ENCODE peak calls at places on chromosomes 16 and 17, in seven cellular contexts. X, S, V, G, L, O and Z are unnamed samples.

GRCh38 chr17:82297280-82297803 is 20.1 kb downstream of the CD7 start:
- DNase-seq in X (peak; percentile 89), S (peak; percentile 97), V (peak; percentile 96), G (peak; percentile 84), L (no peak), O (peak; percentile 82), Z (peak; percentile 64)

GRCh38 chr17:15340966-15341365 is 431 bp downstream of the TEKT3 start:
- DNase-seq in X (no peak), S (no peak), V (no peak), G (no peak), L (no peak), O (no peak), Z (no peak)

GRCh38 chr17:4551141-4551540 is 4.0 kb downstream of the MYBBP1A start:
- DNase-seq in X (no peak), S (peak; percentile 51), V (no peak), G (no peak), L (no peak), O (no peak), Z (no peak)

GRCh38 chr16:74275031-74275636 is 21.5 kb upstream of the PSMD7 start:
- DNase-seq in X (no peak), S (no peak), V (no peak), G (no peak), L (peak; percentile 28), O (no peak), Z (no peak)

GRCh38 chr16:71700822-71701221 is 23.7 kb downstream of the PHLPP2 start:
- DNase-seq in X (no peak), S (no peak), V (no peak), G (no peak), L (no peak), O (no peak), Z (no peak)

GRCh38 chr17:29847527-29847931 is 82.5 kb downstream of the SSH2 start:
- DNase-seq in X (no peak), S (no peak), V (no peak), G (no peak), L (no peak), O (no peak), Z (no peak)

GRCh38 chr17:8618825-8619224 is 11.7 kb downstream of the MYH10 start:
- DNase-seq in X (no peak), S (no peak), V (no peak), G (no peak), L (no peak), O (no peak), Z (no peak)

GRCh38 chr16:70657956-70658355 is 11.6 kb downstream of the IL34 start:
- DNase-seq in X (no peak), S (no peak), V (no peak), G (no peak), L (no peak), O (no peak), Z (no peak)

GRCh38 chr16:58225965-58226602 is 28.2 kb upstream of the CSNK2A2 start:
- DNase-seq in X (no peak), S (no peak), V (no peak), G (no peak), L (no peak), O (no peak), Z (no peak)

GRCh38 chr17:67212231-67212630 is 32.8 kb downstream of the HELZ start:
- DNase-seq in X (no peak), S (no peak), V (no peak), G (no peak), L (peak; percentile 52), O (no peak), Z (no peak)

GRCh38 chr17:81333626-81334368 is 38.7 kb upstream of the SLC38A10 start:
- DNase-seq in X (no peak), S (no peak), V (no peak), G (no peak), L (no peak), O (no peak), Z (no peak)

GRCh38 chr16:68236804-68237242 is 896 bp upstream of the ESRP2 start:
- DNase-seq in X (no peak), S (no peak), V (no peak), G (peak; percentile 42), L (no peak), O (no peak), Z (no peak)

GRCh38 chr17:63930951-63931575 is 1.1 kb downstream of the CD79B start:
- DNase-seq in X (peak; percentile 83), S (peak; percentile 97), V (peak; percentile 30), G (peak; percentile 77), L (no peak), O (peak; percentile 42), Z (peak; percentile 50)

GRCh38 chr17:48647103-48647963 is 21.2 kb upstream of the HOXB9 start:
- DNase-seq in X (no peak), S (no peak), V (no peak), G (no peak), L (no peak), O (no peak), Z (no peak)
- TF ChIP-seq POLR2A in X (no peak), S (no peak), V (no peak), G (no peak), L (no peak), O (no peak), Z (no peak)

DNA sequence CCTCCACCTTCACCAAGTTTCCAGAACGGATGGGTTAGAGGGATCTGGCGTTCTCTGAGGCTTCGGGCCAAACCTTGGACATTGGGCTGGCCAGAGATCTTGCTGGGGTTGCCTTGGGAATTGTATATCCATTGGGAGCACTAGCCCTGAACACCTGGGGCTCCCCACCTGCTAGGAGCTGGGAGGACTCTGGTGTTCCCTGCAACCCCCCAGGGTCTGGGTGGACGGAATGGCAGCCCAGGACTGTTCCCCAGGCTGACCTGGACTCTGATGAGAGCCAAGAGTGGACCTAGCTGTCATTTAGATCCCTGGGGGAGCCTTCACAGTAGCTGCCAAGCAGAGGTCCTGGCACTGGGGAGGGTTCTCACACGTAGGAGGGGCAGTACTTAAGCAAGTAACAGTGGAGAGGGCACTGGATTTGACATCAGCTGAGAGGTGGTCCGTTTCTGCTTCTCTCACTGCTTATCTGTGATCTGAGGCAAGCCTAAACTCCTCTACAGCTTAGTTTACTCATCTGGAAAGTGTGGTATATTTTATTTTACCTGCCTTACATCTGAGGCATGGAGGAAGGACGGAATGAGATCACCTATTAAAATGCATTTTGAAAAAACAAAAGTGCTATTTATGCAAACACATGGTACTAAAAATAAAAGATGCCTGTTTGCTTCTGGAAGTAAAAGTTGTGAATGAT is 11.7 kb downstream of the SOCS3 start:
- DNase-seq in X (no peak), S (no peak), V (no peak), G (no peak), L (no peak), O (no peak), Z (no peak)
- H3K4me1 ChIP-seq in X (peaks cover 36% of the 10 kb centered on the region), S (peaks cover 75% of the 10 kb centered on the region), V (peaks cover 16% of the 10 kb centered on the region), G (peaks cover 19% of the 10 kb centered on the region), L (peaks cover 19% of the 10 kb centered on the region), O (peaks cover 57% of the 10 kb centered on the region), Z (peaks cover 3% of the 10 kb centered on the region)

GRCh38 chr17:41516828-41517283 is 1.8 kb downstream of the KRT15 start:
- DNase-seq in X (no peak), S (no peak), V (no peak), G (no peak), L (no peak), O (no peak), Z (no peak)
- TF ChIP-seq POLR2A in X (no peak), S (no peak), V (no peak), G (no peak), L (no peak), O (no peak), Z (no peak)

GRCh38 chr17:42767512-42767911 is 5.7 kb upstream of the VPS25 start:
- DNase-seq in X (no peak), S (no peak), V (no peak), G (no peak), L (no peak), O (no peak), Z (no peak)

GRCh38 chr17:42775534-42776098 is 2.4 kb downstream of the VPS25 start:
- DNase-seq in X (no peak), S (peak; percentile 8), V (no peak), G (no peak), L (peak; percentile 66), O (no peak), Z (no peak)

GRCh38 chr17:42773290-42774035 is at the start of gene VPS25:
- DNase-seq in X (peak; percentile 84), S (peak; percentile 93), V (peak; percentile 64), G (peak; percentile 72), L (peak; percentile 87), O (peak; percentile 81), Z (peak; percentile 38)

GRCh38 chr17:42774066-42774750 is 959 bp downstream of the VPS25 start:
- DNase-seq in X (no peak), S (no peak), V (no peak), G (no peak), L (peak; percentile 55), O (no peak), Z (no peak)

DNA sequence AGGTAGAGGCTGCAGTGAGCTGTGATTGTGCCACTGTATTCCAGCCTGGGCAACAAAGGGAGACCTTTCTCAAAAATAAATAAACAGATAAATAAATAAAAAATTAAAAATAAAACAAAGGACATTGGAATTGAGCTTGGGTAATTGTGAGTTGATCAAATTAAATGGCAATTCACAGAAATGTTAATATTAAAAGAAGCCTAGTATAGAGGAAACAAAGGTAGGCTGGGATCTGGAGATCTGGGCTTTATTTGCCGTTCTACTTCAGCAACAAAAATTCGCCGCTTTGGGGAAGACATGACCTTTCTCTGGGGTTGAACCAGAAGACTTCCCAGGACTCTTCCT is 332 bp upstream of the VPS25 start:
- DNase-seq in X (no peak), S (no peak), V (no peak), G (no peak), L (no peak), O (no peak), Z (no peak)
- H3K4me1 ChIP-seq in X (peaks cover 6% of the 10 kb centered on the region), S (peaks cover 19% of the 10 kb centered on the region), V (no peaks in the 10 kb centered on the region), G (no peaks in the 10 kb centered on the region), L (peaks cover 2% of the 10 kb centered on the region), O (peaks cover 13% of the 10 kb centered on the region), Z (peaks cover 7% of the 10 kb centered on the region)

GRCh38 chr17:16987830-16988601 is 16.1 kb upstream of the TNFRSF13B start:
- DNase-seq in X (peak; percentile 76), S (peak; percentile 94), V (peak; percentile 39), G (peak; percentile 61), L (peak; percentile 75), O (no peak), Z (peak; percentile 49)
- TF ChIP-seq POLR2A in X (no peak), S (no peak), V (no peak), G (no peak), L (no peak), O (no peak), Z (no peak)

GRCh38 chr17:38584350-38584925 is 21.3 kb downstream of the SRCIN1 start:
- DNase-seq in X (peak; percentile 56), S (peak; percentile 90), V (peak; percentile 91), G (peak; percentile 70), L (peak; percentile 33), O (peak; percentile 77), Z (peak; percentile 34)
- H3K4me1 ChIP-seq in X (no peaks in the 10 kb centered on the region), S (peaks cover 6% of the 10 kb centered on the region), V (no peaks in the 10 kb centered on the region), G (peaks cover 13% of the 10 kb centered on the region), L (no peaks in the 10 kb centered on the region), O (peaks cover 16% of the 10 kb centered on the region), Z (peaks cover 6% of the 10 kb centered on the region)

DNA sequence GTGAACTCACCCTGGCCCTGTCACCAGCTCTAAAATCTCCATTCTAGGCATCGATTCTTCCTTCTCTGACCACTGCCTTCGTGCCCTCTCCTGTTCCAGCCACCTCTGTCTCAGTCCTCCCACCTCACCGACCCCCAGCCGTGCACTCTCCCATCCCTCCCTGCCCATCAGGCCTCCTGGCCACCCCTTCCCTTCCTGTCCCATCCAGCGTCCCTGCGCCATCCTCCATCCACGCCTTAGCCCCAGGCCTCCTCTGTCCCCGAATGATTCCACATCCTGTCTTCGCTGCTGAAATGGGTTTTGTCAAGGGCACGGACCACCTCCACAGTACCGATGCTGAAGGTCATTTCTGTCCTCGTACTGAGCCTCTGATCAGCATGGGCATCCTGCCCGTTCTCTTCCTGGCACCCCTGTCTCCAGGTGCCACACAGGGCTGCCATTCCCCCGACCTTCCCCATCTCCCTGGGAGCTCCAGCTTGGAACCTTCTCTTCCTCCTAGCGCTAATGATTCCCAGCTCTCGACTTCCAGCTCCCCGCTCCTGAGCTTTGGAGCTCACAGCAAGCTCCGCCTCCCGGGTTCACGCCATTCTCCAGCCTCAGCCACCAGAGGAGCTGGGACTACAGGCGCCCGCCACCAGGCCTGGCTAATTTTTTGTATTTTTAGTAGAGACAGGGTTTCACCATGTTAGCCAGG is 2.6 kb downstream of the TRIM65 start:
- DNase-seq in X (no peak), S (peak; percentile 68), V (no peak), G (no peak), L (no peak), O (no peak), Z (no peak)
- TF ChIP-seq POLR2A in X (no peak), S (no peak), V (no peak), G (no peak), L (no peak), O (no peak), Z (no peak)